ENCODE peak calls at places on chromosomes 12 and 14, in five cellular contexts. M is hepatocyte, O is adrenal gland, Q is breast epithelium, V is sigmoid colon. L is an unnamed sample.

GRCh38 chr12:27511031-27511722 is 12.8 kb upstream of the PPFIBP1 start:
- DNase-seq in V (no peak), M (peak), O (no peak), Q (no peak), L (no peak)

GRCh38 chr14:23376477-23377200 is at the start of gene CMTM5:
- DNase-seq in Q (no peak), V (peak), O (no peak), M (no peak), L (no peak)

GRCh38 chr12:89383235-89384049 is 31.1 kb upstream of the DUSP6 start:
- DNase-seq in O (no peak), M (no peak), Q (no peak), V (no peak), L (no peak)

GRCh38 chr14:102605026-102605425 is 12.6 kb downstream of the RCOR1 start:
- DNase-seq in M (no peak), Q (peak), V (no peak), O (no peak), L (no peak)

GRCh38 chr12:65169311-65170244 is at the start of gene LEMD3:
- DNase-seq in V (peak), Q (peak), M (peak), O (peak), L (peak)

GRCh38 chr14:73170686-73171085 is 34.4 kb downstream of the PSEN1 start:
- DNase-seq in M (no peak), O (no peak), V (no peak), Q (no peak), L (no peak)

GRCh38 chr14:20460458-20461229 is 590 bp downstream of the PIP4P1 start:
- DNase-seq in V (peak), O (peak), Q (no peak), M (peak), L (no peak)

GRCh38 chr12:124188059-124188458 is 106.8 kb upstream of the RFLNA start:
- DNase-seq in Q (no peak), M (no peak), V (no peak), O (no peak), L (no peak)

GRCh38 chr12:26118356-26118755 is 6.5 kb downstream of the BHLHE41 start:
- DNase-seq in Q (no peak), O (no peak), V (no peak), M (no peak), L (no peak)

GRCh38 chr12:57404966-57405640 is 25.7 kb downstream of the R3HDM2 start:
- DNase-seq in V (no peak), Q (no peak), O (no peak), M (no peak), L (no peak)

GRCh38 chr12:93089805-93090569 is 160.9 kb upstream of the EEA1 start:
- DNase-seq in M (peak), O (no peak), V (no peak), Q (no peak), L (no peak)

GRCh38 chr12:25705256-25705655 is 152.2 kb upstream of the LMNTD1 start:
- DNase-seq in O (no peak), V (no peak), M (no peak), Q (no peak), L (no peak)

GRCh38 chr14:102795060-102795925 is 18.0 kb downstream of the TRAF3 start:
- DNase-seq in V (peak), O (peak), Q (no peak), M (peak), L (no peak)

GRCh38 chr12:4037747-4038312 is 164.6 kb upstream of the PARP11 start:
- DNase-seq in V (no peak), Q (no peak), M (peak), O (peak), L (peak)

GRCh38 chr14:23136566-23137133 is 17.6 kb upstream of the CEBPE start:
- DNase-seq in O (no peak), V (no peak), Q (no peak), M (no peak), L (no peak)

GRCh38 chr14:33393895-33394405 is 455.3 kb downstream of the NPAS3 start:
- DNase-seq in V (no peak), O (no peak), Q (no peak), M (no peak), L (no peak)

GRCh38 chr14:70148911-70149675 is 39.7 kb downstream of the SLC8A3 start:
- DNase-seq in M (no peak), V (no peak), Q (no peak), O (no peak), L (no peak)

GRCh38 chr12:1618489-1618888 is 10.5 kb upstream of the WNT5B start:
- DNase-seq in Q (no peak), V (no peak), O (no peak), M (no peak), L (no peak)

GRCh38 chr12:5510251-5510805 is 78.4 kb downstream of the NTF3 start:
- DNase-seq in M (no peak), Q (no peak), O (no peak), V (no peak), L (no peak)

GRCh38 chr14:20934148-20934762 is 21.0 kb upstream of the RNASE2 start:
- DNase-seq in Q (no peak), V (no peak), O (peak), M (peak), L (no peak)

GRCh38 chr14:84877061-84877460 is 652.9 kb upstream of the FLRT2 start:
- DNase-seq in Q (no peak), M (no peak), V (no peak), O (no peak), L (no peak)

GRCh38 chr12:63980211-63980610 is 135.7 kb downstream of the SRGAP1 start:
- DNase-seq in M (no peak), V (no peak), O (no peak), Q (no peak), L (no peak)

GRCh38 chr12:27334052-27334720 is 1.6 kb downstream of the BMAL2 start:
- DNase-seq in V (no peak), O (no peak), Q (no peak), M (no peak), L (no peak)

GRCh38 chr12:113194971-113195391 is 9.5 kb downstream of the RITA1 start:
- DNase-seq in O (peak), V (no peak), Q (no peak), M (no peak), L (no peak)

GRCh38 chr12:92408072-92408900 is 262.6 kb upstream of the BTG1 start:
- DNase-seq in M (peak), Q (no peak), V (no peak), O (no peak), L (no peak)

GRCh38 chr12:14065094-14065493 is 83.7 kb upstream of the GRIN2B start:
- DNase-seq in V (no peak), O (no peak), Q (no peak), M (no peak), L (no peak)

GRCh38 chr12:92467886-92468285 is 234.9 kb upstream of the PLEKHG7 start:
- DNase-seq in M (peak), Q (no peak), O (no peak), V (no peak), L (no peak)

GRCh38 chr12:52395761-52396434 is 10.2 kb downstream of the KRT82 start:
- DNase-seq in Q (no peak), V (peak), M (peak), O (peak), L (no peak)
- TF ChIP-seq CTCF in Q (peak), V (no peak), M (peak), O (no peak), L (no peak)

GRCh38 chr12:94458882-94459772 is 540 bp downstream of the CEP83 start:
- DNase-seq in O (no peak), Q (no peak), V (no peak), M (peak), L (no peak)
- TF ChIP-seq CTCF in O (no peak), Q (no peak), V (no peak), M (no peak), L (no peak)

GRCh38 chr14:59882957-59883356 is 12.4 kb upstream of the RTN1 start:
- DNase-seq in M (no peak), Q (no peak), V (no peak), O (no peak), L (no peak)
- TF ChIP-seq CTCF in M (peak), Q (no peak), V (no peak), O (peak), L (no peak)

GRCh38 chr12:122503783-122504590 is 3.3 kb upstream of the ZCCHC8 start:
- DNase-seq in Q (no peak), V (no peak), M (no peak), O (no peak), L (no peak)

GRCh38 chr12:122503147-122503751 is 2.5 kb upstream of the ZCCHC8 start:
- DNase-seq in M (no peak), Q (no peak), V (no peak), O (no peak), L (no peak)

GRCh38 chr12:122500685-122501488 is at the start of gene ZCCHC8:
- DNase-seq in M (peak), Q (peak), O (peak), V (peak), L (peak)

GRCh38 chr12:122499991-122500684 is 594 bp downstream of the ZCCHC8 start:
- DNase-seq in Q (peak), O (peak), M (peak), V (peak), L (no peak)

GRCh38 chr12:122501489-122501989 is 807 bp upstream of the ZCCHC8 start:
- DNase-seq in O (no peak), V (no peak), Q (no peak), M (no peak), L (no peak)
- TF ChIP-seq CTCF in O (no peak), V (no peak), Q (no peak), M (no peak), L (no peak)

DNA sequence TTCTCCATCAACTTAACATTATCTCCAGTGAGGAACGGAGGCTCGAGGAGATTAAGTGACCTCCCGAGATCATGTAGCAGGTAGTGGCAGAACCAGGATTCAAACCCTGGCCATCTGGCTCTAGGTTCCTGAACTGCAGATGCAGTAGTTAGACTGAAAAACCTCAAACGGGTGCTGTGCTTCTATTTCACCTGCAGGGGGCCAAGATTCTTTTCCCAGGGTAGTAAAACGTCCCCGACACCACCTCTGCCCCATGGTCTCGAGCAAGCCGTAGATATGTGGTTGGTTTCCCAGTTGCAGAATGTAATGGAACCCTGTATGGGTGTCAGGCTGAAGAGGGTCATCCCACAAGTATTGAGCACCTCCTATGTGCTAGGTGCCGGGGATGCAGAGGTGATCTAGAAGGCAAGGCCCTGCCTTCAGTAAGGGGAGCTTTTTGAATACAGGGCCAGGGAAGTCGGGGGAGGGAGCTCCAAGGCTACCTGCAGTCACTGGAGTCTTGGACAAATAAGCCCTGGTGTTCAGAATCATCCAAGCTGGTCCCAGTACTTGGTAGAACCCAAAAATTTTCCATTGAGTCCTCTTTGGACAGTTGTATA is 197.1 kb downstream of the CHST11 start:
- DNase-seq in V (no peak), O (no peak), M (no peak), Q (no peak), L (no peak)
- TF ChIP-seq CTCF in V (no peak), O (no peak), M (no peak), Q (no peak), L (peak)

GRCh38 chr14:93838253-93838652 is 50.0 kb upstream of the PRIMA1 start:
- DNase-seq in V (no peak), Q (no peak), M (no peak), O (no peak), L (no peak)
- TF ChIP-seq CTCF in V (no peak), Q (no peak), M (no peak), O (no peak), L (no peak)

GRCh38 chr14:32367501-32367900 is 38.4 kb downstream of the AKAP6 start:
- DNase-seq in V (no peak), O (no peak), Q (no peak), M (no peak), L (no peak)
- TF ChIP-seq CTCF in V (no peak), O (no peak), Q (no peak), M (no peak), L (no peak)

L was measured in D721Med.